ENCODE peak calls at places on chromosomes 13 and 19, in eight cellular contexts. One of them, this sample, is unnamed.

GRCh38 chr13:109769275-109769674 is 17.1 kb downstream of the IRS2 start:
- DNase-seq in foreskin fibroblast: no peak
- DNase-seq in body of pancreas: no peak
- DNase-seq in fibroblast of pulmonary artery: no peak
- DNase-seq in RWPE2: no peak
- DNase-seq in MM.1S: no peak
- DNase-seq in Caco-2: no peak
- DNase-seq in fibroblast of villous mesenchyme: no peak
- DNase-seq in this sample: no peak

GRCh38 chr19:17519967-17520366 is 8.5 kb downstream of the PGLS start:
- DNase-seq in foreskin fibroblast: no peak
- DNase-seq in body of pancreas: no peak
- DNase-seq in fibroblast of pulmonary artery: no peak
- DNase-seq in RWPE2: no peak
- DNase-seq in MM.1S: no peak
- DNase-seq in Caco-2: no peak
- DNase-seq in fibroblast of villous mesenchyme: no peak
- DNase-seq in this sample: no peak

GRCh38 chr19:51689751-51690358 is 3.3 kb upstream of the SPACA6 start:
- DNase-seq in foreskin fibroblast: peak
- DNase-seq in body of pancreas: no peak
- DNase-seq in fibroblast of pulmonary artery: peak
- DNase-seq in RWPE2: no peak
- DNase-seq in MM.1S: no peak
- DNase-seq in Caco-2: peak
- DNase-seq in fibroblast of villous mesenchyme: peak
- DNase-seq in this sample: no peak

GRCh38 chr19:49150106-49150943 is 4.9 kb downstream of the HRC start:
- DNase-seq in foreskin fibroblast: peak
- DNase-seq in body of pancreas: peak
- DNase-seq in fibroblast of pulmonary artery: peak
- DNase-seq in RWPE2: peak
- DNase-seq in MM.1S: peak
- DNase-seq in Caco-2: peak
- DNase-seq in fibroblast of villous mesenchyme: peak
- DNase-seq in this sample: peak

GRCh38 chr13:91211548-91211947 is 135.9 kb upstream of the MIR17HG start:
- DNase-seq in foreskin fibroblast: no peak
- DNase-seq in body of pancreas: no peak
- DNase-seq in fibroblast of pulmonary artery: no peak
- DNase-seq in RWPE2: no peak
- DNase-seq in MM.1S: no peak
- DNase-seq in Caco-2: no peak
- DNase-seq in fibroblast of villous mesenchyme: no peak
- DNase-seq in this sample: no peak

GRCh38 chr19:55044771-55045716 is 7.0 kb upstream of the GP6 start:
- DNase-seq in foreskin fibroblast: no peak
- DNase-seq in body of pancreas: no peak
- DNase-seq in fibroblast of pulmonary artery: no peak
- DNase-seq in RWPE2: no peak
- DNase-seq in MM.1S: no peak
- DNase-seq in Caco-2: no peak
- DNase-seq in fibroblast of villous mesenchyme: no peak
- DNase-seq in this sample: no peak

GRCh38 chr13:106721599-106721998 is 153.7 kb upstream of the ARGLU1 start:
- DNase-seq in foreskin fibroblast: no peak
- DNase-seq in body of pancreas: no peak
- DNase-seq in fibroblast of pulmonary artery: no peak
- DNase-seq in RWPE2: no peak
- DNase-seq in MM.1S: peak
- DNase-seq in Caco-2: no peak
- DNase-seq in fibroblast of villous mesenchyme: no peak
- DNase-seq in this sample: no peak

GRCh38 chr19:2477141-2477710 is 1.3 kb downstream of the GADD45B start:
- DNase-seq in foreskin fibroblast: peak
- DNase-seq in body of pancreas: peak
- DNase-seq in fibroblast of pulmonary artery: no peak
- DNase-seq in RWPE2: no peak
- DNase-seq in MM.1S: peak
- DNase-seq in Caco-2: no peak
- DNase-seq in fibroblast of villous mesenchyme: peak
- DNase-seq in this sample: no peak

GRCh38 chr13:30113983-30114491 is 193.3 kb downstream of the KATNAL1 start:
- DNase-seq in foreskin fibroblast: no peak
- DNase-seq in body of pancreas: peak
- DNase-seq in fibroblast of pulmonary artery: no peak
- DNase-seq in RWPE2: no peak
- DNase-seq in MM.1S: no peak
- DNase-seq in Caco-2: peak
- DNase-seq in fibroblast of villous mesenchyme: no peak
- DNase-seq in this sample: no peak

GRCh38 chr19:55590621-55591020 is 8.7 kb downstream of the FIZ1 start:
- DNase-seq in foreskin fibroblast: peak
- DNase-seq in body of pancreas: no peak
- DNase-seq in fibroblast of pulmonary artery: no peak
- DNase-seq in RWPE2: peak
- DNase-seq in MM.1S: no peak
- DNase-seq in Caco-2: peak
- DNase-seq in fibroblast of villous mesenchyme: no peak
- DNase-seq in this sample: no peak

GRCh38 chr13:49116873-49117272 is 103.3 kb upstream of the MLNR start:
- DNase-seq in foreskin fibroblast: no peak
- DNase-seq in body of pancreas: no peak
- DNase-seq in fibroblast of pulmonary artery: no peak
- DNase-seq in RWPE2: no peak
- DNase-seq in MM.1S: no peak
- DNase-seq in Caco-2: no peak
- DNase-seq in fibroblast of villous mesenchyme: no peak
- DNase-seq in this sample: no peak

GRCh38 chr19:14441041-14441938 is 8.2 kb downstream of the PKN1 start:
- DNase-seq in foreskin fibroblast: peak
- DNase-seq in body of pancreas: no peak
- DNase-seq in fibroblast of pulmonary artery: no peak
- DNase-seq in RWPE2: no peak
- DNase-seq in MM.1S: no peak
- DNase-seq in Caco-2: no peak
- DNase-seq in fibroblast of villous mesenchyme: no peak
- DNase-seq in this sample: no peak

GRCh38 chr19:1817553-1818179 is 5.6 kb upstream of the ATP8B3 start:
- DNase-seq in foreskin fibroblast: no peak
- DNase-seq in body of pancreas: no peak
- DNase-seq in fibroblast of pulmonary artery: no peak
- DNase-seq in RWPE2: no peak
- DNase-seq in MM.1S: no peak
- DNase-seq in Caco-2: no peak
- DNase-seq in fibroblast of villous mesenchyme: no peak
- DNase-seq in this sample: peak

GRCh38 chr13:90386090-90386489 is 961.4 kb upstream of the MIR17HG start:
- DNase-seq in foreskin fibroblast: no peak
- DNase-seq in body of pancreas: no peak
- DNase-seq in fibroblast of pulmonary artery: no peak
- DNase-seq in RWPE2: no peak
- DNase-seq in MM.1S: no peak
- DNase-seq in Caco-2: no peak
- DNase-seq in fibroblast of villous mesenchyme: no peak
- DNase-seq in this sample: no peak

GRCh38 chr19:19662866-19663291 is 597 bp downstream of the ATP13A1 start:
- DNase-seq in foreskin fibroblast: peak
- DNase-seq in body of pancreas: no peak
- DNase-seq in fibroblast of pulmonary artery: no peak
- DNase-seq in RWPE2: no peak
- DNase-seq in MM.1S: no peak
- DNase-seq in Caco-2: no peak
- DNase-seq in fibroblast of villous mesenchyme: no peak
- DNase-seq in this sample: no peak

GRCh38 chr19:19661675-19662251 is 1.7 kb downstream of the ATP13A1 start:
- DNase-seq in foreskin fibroblast: peak
- DNase-seq in body of pancreas: no peak
- DNase-seq in fibroblast of pulmonary artery: no peak
- DNase-seq in RWPE2: no peak
- DNase-seq in MM.1S: no peak
- DNase-seq in Caco-2: no peak
- DNase-seq in fibroblast of villous mesenchyme: no peak
- DNase-seq in this sample: peak

GRCh38 chr19:19659646-19660245 is 3.7 kb downstream of the ATP13A1 start:
- DNase-seq in foreskin fibroblast: no peak
- DNase-seq in body of pancreas: no peak
- DNase-seq in fibroblast of pulmonary artery: no peak
- DNase-seq in RWPE2: no peak
- DNase-seq in MM.1S: no peak
- DNase-seq in Caco-2: no peak
- DNase-seq in fibroblast of villous mesenchyme: no peak
- DNase-seq in this sample: no peak

GRCh38 chr19:19662344-19662743 is 1.1 kb downstream of the ATP13A1 start:
- DNase-seq in foreskin fibroblast: no peak
- DNase-seq in body of pancreas: no peak
- DNase-seq in fibroblast of pulmonary artery: no peak
- DNase-seq in RWPE2: no peak
- DNase-seq in MM.1S: no peak
- DNase-seq in Caco-2: no peak
- DNase-seq in fibroblast of villous mesenchyme: no peak
- DNase-seq in this sample: no peak

GRCh38 chr19:19661141-19661674 is 2.3 kb downstream of the ATP13A1 start:
- DNase-seq in foreskin fibroblast: no peak
- DNase-seq in body of pancreas: no peak
- DNase-seq in fibroblast of pulmonary artery: no peak
- DNase-seq in RWPE2: no peak
- DNase-seq in MM.1S: no peak
- DNase-seq in Caco-2: no peak
- DNase-seq in fibroblast of villous mesenchyme: no peak
- DNase-seq in this sample: no peak
- H3K4me3 ChIP-seq in foreskin fibroblast: no peak
- H3K4me3 ChIP-seq in body of pancreas: no peak
- H3K4me3 ChIP-seq in fibroblast of pulmonary artery: no peak
- H3K4me3 ChIP-seq in RWPE2: no peak
- H3K4me3 ChIP-seq in MM.1S: no peak
- H3K4me3 ChIP-seq in Caco-2: no peak
- H3K4me3 ChIP-seq in fibroblast of villous mesenchyme: no peak
- H3K4me3 ChIP-seq in this sample: peak

GRCh38 chr19:11254662-11255061 is 7.7 kb downstream of the DOCK6 start:
- DNase-seq in foreskin fibroblast: no peak
- DNase-seq in body of pancreas: no peak
- DNase-seq in fibroblast of pulmonary artery: no peak
- DNase-seq in RWPE2: no peak
- DNase-seq in MM.1S: no peak
- DNase-seq in Caco-2: no peak
- DNase-seq in fibroblast of villous mesenchyme: no peak
- DNase-seq in this sample: no peak
- TF ChIP-seq CTCF in foreskin fibroblast: no peak
- TF ChIP-seq CTCF in body of pancreas: no peak
- TF ChIP-seq CTCF in fibroblast of pulmonary artery: no peak
- TF ChIP-seq CTCF in RWPE2: no peak
- TF ChIP-seq CTCF in MM.1S: peak
- TF ChIP-seq CTCF in Caco-2: peak
- TF ChIP-seq CTCF in fibroblast of villous mesenchyme: no peak
- TF ChIP-seq CTCF in this sample: peak

GRCh38 chr13:110910013-110910890 is 4.6 kb downstream of the ANKRD10 start:
- DNase-seq in foreskin fibroblast: no peak
- DNase-seq in body of pancreas: no peak
- DNase-seq in fibroblast of pulmonary artery: no peak
- DNase-seq in RWPE2: no peak
- DNase-seq in MM.1S: no peak
- DNase-seq in Caco-2: no peak
- DNase-seq in fibroblast of villous mesenchyme: no peak
- DNase-seq in this sample: no peak
- H3K4me3 ChIP-seq in foreskin fibroblast: no peak
- H3K4me3 ChIP-seq in body of pancreas: no peak
- H3K4me3 ChIP-seq in fibroblast of pulmonary artery: no peak
- H3K4me3 ChIP-seq in RWPE2: no peak
- H3K4me3 ChIP-seq in MM.1S: no peak
- H3K4me3 ChIP-seq in Caco-2: no peak
- H3K4me3 ChIP-seq in fibroblast of villous mesenchyme: no peak
- H3K4me3 ChIP-seq in this sample: no peak

GRCh38 chr13:31174018-31174417 is 12.3 kb upstream of the HSPH1 start:
- DNase-seq in foreskin fibroblast: no peak
- DNase-seq in body of pancreas: no peak
- DNase-seq in fibroblast of pulmonary artery: peak
- DNase-seq in RWPE2: no peak
- DNase-seq in MM.1S: no peak
- DNase-seq in Caco-2: no peak
- DNase-seq in fibroblast of villous mesenchyme: peak
- DNase-seq in this sample: no peak
- TF ChIP-seq CTCF in foreskin fibroblast: no peak
- TF ChIP-seq CTCF in body of pancreas: no peak
- TF ChIP-seq CTCF in fibroblast of pulmonary artery: peak
- TF ChIP-seq CTCF in RWPE2: no peak
- TF ChIP-seq CTCF in MM.1S: no peak
- TF ChIP-seq CTCF in Caco-2: peak
- TF ChIP-seq CTCF in fibroblast of villous mesenchyme: peak
- TF ChIP-seq CTCF in this sample: no peak

DNA sequence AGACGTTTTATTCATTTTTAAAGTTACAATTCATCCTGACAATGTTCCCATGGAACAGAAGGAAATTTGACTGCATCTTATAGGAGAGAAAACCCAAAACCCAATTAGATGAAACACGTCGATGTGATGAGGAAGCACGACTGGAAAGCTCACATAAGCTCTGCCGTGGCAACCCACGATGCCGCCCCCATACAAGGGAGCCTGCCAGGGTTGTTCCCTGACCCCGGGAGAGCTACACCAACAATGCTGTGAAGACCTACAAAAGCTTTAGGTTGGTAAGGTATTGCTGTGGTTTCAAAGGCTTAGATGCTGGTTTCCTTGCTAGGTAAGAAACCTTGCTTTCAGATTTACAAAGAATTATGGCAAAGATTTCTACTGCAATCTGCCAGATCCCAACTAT is 393.1 kb downstream of the KLF12 start:
- DNase-seq in foreskin fibroblast: peak
- DNase-seq in body of pancreas: no peak
- DNase-seq in fibroblast of pulmonary artery: peak
- DNase-seq in RWPE2: no peak
- DNase-seq in MM.1S: no peak
- DNase-seq in Caco-2: no peak
- DNase-seq in fibroblast of villous mesenchyme: no peak
- DNase-seq in this sample: no peak
- H3K4me3 ChIP-seq in foreskin fibroblast: peak
- H3K4me3 ChIP-seq in body of pancreas: no peak
- H3K4me3 ChIP-seq in fibroblast of pulmonary artery: peak
- H3K4me3 ChIP-seq in RWPE2: no peak
- H3K4me3 ChIP-seq in MM.1S: no peak
- H3K4me3 ChIP-seq in Caco-2: no peak
- H3K4me3 ChIP-seq in fibroblast of villous mesenchyme: peak
- H3K4me3 ChIP-seq in this sample: no peak

GRCh38 chr19:27793644-27794443 is 1419.1 kb downstream of the UQCRFS1 start:
- DNase-seq in foreskin fibroblast: peak
- DNase-seq in body of pancreas: peak
- DNase-seq in fibroblast of pulmonary artery: peak
- DNase-seq in RWPE2: peak
- DNase-seq in MM.1S: peak
- DNase-seq in Caco-2: peak
- DNase-seq in fibroblast of villous mesenchyme: peak
- DNase-seq in this sample: peak
- TF ChIP-seq CTCF in foreskin fibroblast: no peak
- TF ChIP-seq CTCF in body of pancreas: peak
- TF ChIP-seq CTCF in fibroblast of pulmonary artery: no peak
- TF ChIP-seq CTCF in RWPE2: no peak
- TF ChIP-seq CTCF in MM.1S: no peak
- TF ChIP-seq CTCF in Caco-2: no peak
- TF ChIP-seq CTCF in fibroblast of villous mesenchyme: no peak
- TF ChIP-seq CTCF in this sample: no peak